ENCODE peak calls at places on chromosomes 7 and 10, in four cellular contexts. One of them, this sample, is unnamed.

GRCh38 chr10:49113741-49114141 is 1.6 kb downstream of the VSTM4 start:
- DNase-seq in K562: no peak
- DNase-seq in HepG2: no peak
- DNase-seq in H1: no peak
- DNase-seq in this sample: no peak

GRCh38 chr10:114281006-114281405 is 42.0 kb downstream of the VWA2 start:
- DNase-seq in K562: no peak
- DNase-seq in HepG2: no peak
- DNase-seq in H1: no peak
- DNase-seq in this sample: no peak

GRCh38 chr7:148397056-148397455 is 193.5 kb upstream of the C7orf33 start:
- DNase-seq in K562: no peak
- DNase-seq in HepG2: no peak
- DNase-seq in H1: no peak
- DNase-seq in this sample: no peak

GRCh38 chr10:124898493-124898892 is 43.4 kb upstream of the ZRANB1 start:
- DNase-seq in K562: no peak
- DNase-seq in HepG2: peak; percentile 30
- DNase-seq in H1: no peak
- DNase-seq in this sample: no peak

GRCh38 chr10:120799849-120800248 is 51.3 kb upstream of the WDR11 start:
- DNase-seq in K562: no peak
- DNase-seq in HepG2: no peak
- DNase-seq in H1: no peak
- DNase-seq in this sample: no peak

GRCh38 chr10:125079091-125079600 is 81.2 kb downstream of the CTBP2 start:
- DNase-seq in K562: no peak
- DNase-seq in HepG2: no peak
- DNase-seq in H1: no peak
- DNase-seq in this sample: no peak

GRCh38 chr7:52311886-52312285 is 723.5 kb upstream of the POM121L12 start:
- DNase-seq in K562: no peak
- DNase-seq in HepG2: no peak
- DNase-seq in H1: no peak
- DNase-seq in this sample: no peak

GRCh38 chr7:24135003-24135817 is 148.8 kb upstream of the NPY start:
- DNase-seq in K562: no peak
- DNase-seq in HepG2: no peak
- DNase-seq in H1: no peak
- DNase-seq in this sample: no peak

GRCh38 chr10:79392020-79392398 is 44.7 kb downstream of the PPIF start:
- DNase-seq in K562: no peak
- DNase-seq in HepG2: no peak
- DNase-seq in H1: no peak
- DNase-seq in this sample: no peak

GRCh38 chr10:49585387-49585786 is 24.7 kb upstream of the SLC18A3 start:
- DNase-seq in K562: no peak
- DNase-seq in HepG2: no peak
- DNase-seq in H1: no peak
- DNase-seq in this sample: no peak

GRCh38 chr10:115844592-115844991 is 428.4 kb downstream of the GFRA1 start:
- DNase-seq in K562: no peak
- DNase-seq in HepG2: no peak
- DNase-seq in H1: no peak
- DNase-seq in this sample: no peak

GRCh38 chr7:78225534-78225933 is 427.0 kb downstream of the PHTF2 start:
- DNase-seq in K562: no peak
- DNase-seq in HepG2: no peak
- DNase-seq in H1: no peak
- DNase-seq in this sample: no peak

GRCh38 chr7:151016942-151017341 is 7.4 kb downstream of the ATG9B start:
- DNase-seq in K562: no peak
- DNase-seq in HepG2: no peak
- DNase-seq in H1: no peak
- DNase-seq in this sample: no peak

GRCh38 chr10:126119591-126119990 is 223.2 kb downstream of the FANK1 start:
- DNase-seq in K562: no peak
- DNase-seq in HepG2: no peak
- DNase-seq in H1: no peak
- DNase-seq in this sample: no peak

GRCh38 chr7:91892099-91892788 is 11.7 kb upstream of the MTERF1 start:
- DNase-seq in K562: no peak
- DNase-seq in HepG2: no peak
- DNase-seq in H1: no peak
- DNase-seq in this sample: no peak

GRCh38 chr10:124755581-124755980 is 11.4 kb upstream of the FAM53B start:
- DNase-seq in K562: no peak
- DNase-seq in HepG2: no peak
- DNase-seq in H1: no peak
- DNase-seq in this sample: no peak

GRCh38 chr7:74417419-74417971 is 36.2 kb upstream of the GTF2IRD1 start:
- DNase-seq in K562: peak; percentile 83
- DNase-seq in HepG2: peak; percentile 56
- DNase-seq in H1: peak; percentile 44
- DNase-seq in this sample: peak; percentile 95

GRCh38 chr10:23826399-23826798 is 382.5 kb upstream of the KIAA1217 start:
- DNase-seq in K562: peak; percentile 5
- DNase-seq in HepG2: peak; percentile 13
- DNase-seq in H1: peak; percentile 3
- DNase-seq in this sample: peak; percentile 9

DNA sequence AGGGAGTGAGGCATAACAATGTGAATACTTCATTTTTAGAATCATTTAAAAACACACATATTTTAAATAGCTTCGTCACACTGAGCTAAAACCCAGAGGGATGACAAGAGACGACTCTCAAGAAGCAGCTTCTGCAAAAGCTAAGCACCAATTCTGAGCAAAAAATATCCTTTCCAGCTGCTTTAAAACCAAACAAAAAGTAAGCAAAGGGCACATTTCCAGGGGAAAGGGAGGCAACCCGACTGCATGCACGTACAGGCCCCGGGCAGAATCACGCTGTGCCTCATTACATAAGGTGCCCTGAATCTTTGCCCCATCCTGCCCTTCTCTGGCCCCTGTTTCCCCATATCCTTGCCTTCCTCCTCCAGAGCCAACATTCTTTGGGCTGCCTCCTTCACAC is 78.4 kb downstream of the DGKI start:
- DNase-seq in K562: no peak
- DNase-seq in HepG2: no peak
- DNase-seq in H1: no peak
- DNase-seq in this sample: no peak
- TF ChIP-seq PHF8 in K562: no peak
- TF ChIP-seq PHF8 in HepG2: no peak
- TF ChIP-seq PHF8 in H1: no peak
- TF ChIP-seq PHF8 in this sample: no peak

DNA sequence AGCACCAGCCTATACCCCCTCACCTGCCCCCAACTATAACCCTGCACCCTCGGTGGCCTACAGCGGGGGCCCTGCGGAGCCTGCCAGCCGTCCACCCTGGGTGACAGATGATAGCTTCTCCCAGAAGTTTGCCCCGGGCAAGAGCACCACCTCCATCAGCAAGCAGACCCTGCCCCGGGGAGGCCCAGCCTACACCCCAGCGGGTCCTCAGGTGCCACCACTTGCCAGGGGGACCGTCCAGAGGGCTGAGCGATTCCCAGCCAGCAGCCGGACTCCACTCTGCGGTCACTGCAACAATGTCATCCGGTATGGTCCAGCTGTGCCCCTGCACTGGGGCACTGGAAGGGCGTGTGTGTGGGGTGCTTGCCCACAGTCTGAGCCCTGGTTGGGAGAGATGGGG is 40.0 kb upstream of the BMPR1A start:
- DNase-seq in K562: no peak
- DNase-seq in HepG2: no peak
- DNase-seq in H1: no peak
- DNase-seq in this sample: no peak
- TF ChIP-seq PHF8 in K562: no peak
- TF ChIP-seq PHF8 in HepG2: no peak
- TF ChIP-seq PHF8 in H1: no peak
- TF ChIP-seq PHF8 in this sample: no peak

GRCh38 chr10:10942441-10942840 is 75.2 kb upstream of the CELF2 start:
- DNase-seq in K562: no peak
- DNase-seq in HepG2: no peak
- DNase-seq in H1: no peak
- DNase-seq in this sample: no peak
- TF ChIP-seq PHF8 in K562: no peak
- TF ChIP-seq PHF8 in HepG2: no peak
- TF ChIP-seq PHF8 in H1: no peak
- TF ChIP-seq PHF8 in this sample: no peak

GRCh38 chr7:140317597-140317996 is 80.7 kb downstream of the SLC37A3 start:
- DNase-seq in K562: peak; percentile 85
- DNase-seq in HepG2: no peak
- DNase-seq in H1: no peak
- DNase-seq in this sample: no peak

GRCh38 chr7:140312141-140312846 is 86.0 kb downstream of the SLC37A3 start:
- DNase-seq in K562: no peak
- DNase-seq in HepG2: no peak
- DNase-seq in H1: no peak
- DNase-seq in this sample: no peak

GRCh38 chr7:140316165-140316661 is 82.1 kb downstream of the SLC37A3 start:
- DNase-seq in K562: peak; percentile 43
- DNase-seq in HepG2: no peak
- DNase-seq in H1: no peak
- DNase-seq in this sample: peak; percentile 44

GRCh38 chr7:140315498-140316164 is 82.7 kb downstream of the SLC37A3 start:
- DNase-seq in K562: no peak
- DNase-seq in HepG2: no peak
- DNase-seq in H1: no peak
- DNase-seq in this sample: no peak

GRCh38 chr7:140314571-140315480 is 83.5 kb downstream of the SLC37A3 start:
- DNase-seq in K562: no peak
- DNase-seq in HepG2: no peak
- DNase-seq in H1: no peak
- DNase-seq in this sample: no peak
- TF ChIP-seq PHF8 in K562: no peak
- TF ChIP-seq PHF8 in HepG2: no peak
- TF ChIP-seq PHF8 in H1: no peak
- TF ChIP-seq PHF8 in this sample: no peak

DNA sequence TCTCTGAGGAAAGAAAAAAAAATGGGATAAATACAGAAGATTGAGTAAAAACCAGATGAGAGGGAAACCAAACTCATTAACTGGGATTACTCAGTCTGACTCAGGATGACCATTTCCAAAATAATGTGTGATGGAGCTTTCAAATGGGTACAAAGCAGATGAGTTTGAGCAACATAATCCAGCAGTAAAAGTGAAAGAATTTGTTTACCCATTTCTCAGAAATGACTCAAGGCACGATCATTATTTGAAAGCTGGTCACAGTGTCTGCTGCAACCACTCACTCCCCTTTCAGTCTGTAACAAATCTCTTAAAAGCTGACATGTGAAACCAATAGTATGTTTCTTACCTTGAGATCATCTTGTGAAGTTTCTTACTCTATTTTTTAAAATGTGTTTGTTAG is 104.7 kb upstream of the KLF14 start:
- DNase-seq in K562: no peak
- DNase-seq in HepG2: no peak
- DNase-seq in H1: no peak
- DNase-seq in this sample: peak; percentile 55
- TF ChIP-seq PHF8 in K562: no peak
- TF ChIP-seq PHF8 in HepG2: no peak
- TF ChIP-seq PHF8 in H1: no peak
- TF ChIP-seq PHF8 in this sample: no peak

GRCh38 chr10:62778125-62778524 is 26.4 kb upstream of the ADO start:
- DNase-seq in K562: no peak
- DNase-seq in HepG2: no peak
- DNase-seq in H1: no peak
- DNase-seq in this sample: no peak

DNA sequence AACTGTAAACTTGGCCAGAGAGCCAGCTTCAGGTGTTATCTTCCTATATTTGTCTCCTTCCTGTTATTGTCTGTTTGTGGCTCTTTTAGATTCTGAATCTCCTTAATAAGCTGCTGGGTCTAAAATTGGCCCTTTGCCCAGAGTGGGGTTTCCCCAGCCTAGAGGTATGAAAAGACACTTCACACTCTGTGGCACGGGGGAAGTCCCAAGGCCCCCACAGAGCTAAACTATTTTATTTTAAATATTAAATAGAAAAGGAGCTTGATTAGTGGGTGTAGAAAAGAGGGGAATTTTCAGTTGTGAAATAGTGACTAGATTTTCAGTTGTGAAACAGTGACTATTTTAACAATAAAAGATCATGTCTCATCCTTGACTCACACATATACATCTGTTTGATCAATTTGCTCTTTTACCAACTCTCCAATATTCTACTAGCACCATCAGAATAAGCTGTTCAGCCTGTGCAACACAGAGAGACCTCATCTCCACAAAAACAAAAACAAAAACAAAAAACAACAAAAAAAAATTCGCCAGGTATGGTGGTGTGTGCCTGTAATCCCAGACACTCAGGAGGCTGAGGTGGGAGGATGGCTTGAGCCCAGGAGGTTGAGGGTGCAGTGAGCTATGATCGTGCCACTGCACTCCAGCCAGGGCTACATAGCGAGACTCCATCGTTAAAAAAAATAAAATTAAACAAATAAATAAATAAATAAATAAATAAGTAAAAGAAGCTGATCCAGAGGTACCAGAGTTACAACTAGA is 24.9 kb upstream of the ADO start:
- DNase-seq in K562: no peak
- DNase-seq in HepG2: no peak
- DNase-seq in H1: no peak
- DNase-seq in this sample: no peak
- TF ChIP-seq PHF8 in K562: no peak
- TF ChIP-seq PHF8 in HepG2: no peak
- TF ChIP-seq PHF8 in H1: no peak
- TF ChIP-seq PHF8 in this sample: no peak

GRCh38 chr10:26647602-26648244 is 49.8 kb upstream of the PDSS1 start:
- DNase-seq in K562: no peak
- DNase-seq in HepG2: no peak
- DNase-seq in H1: no peak
- DNase-seq in this sample: no peak

GRCh38 chr10:26653004-26653403 is 44.5 kb upstream of the PDSS1 start:
- DNase-seq in K562: no peak
- DNase-seq in HepG2: no peak
- DNase-seq in H1: no peak
- DNase-seq in this sample: no peak

DNA sequence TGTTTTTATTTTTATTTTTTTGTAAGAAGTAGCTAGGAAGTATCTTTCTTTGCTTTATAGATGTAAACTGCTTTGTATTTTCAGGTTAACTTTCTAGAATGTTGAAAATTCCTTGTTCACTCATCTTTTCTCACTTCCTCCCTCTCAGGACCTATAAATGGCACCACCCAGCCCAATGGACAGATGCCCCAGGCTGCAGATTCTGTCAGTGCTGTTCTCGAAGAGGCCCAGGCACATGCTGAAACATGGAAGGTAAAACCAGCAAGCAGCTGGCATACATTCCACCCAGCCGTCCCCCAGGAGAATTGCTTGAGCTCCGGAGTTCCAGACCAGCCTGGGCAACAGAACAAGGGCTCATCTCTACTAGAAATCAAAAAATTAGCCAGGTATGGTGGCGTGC is 47.1 kb upstream of the PDSS1 start:
- DNase-seq in K562: no peak
- DNase-seq in HepG2: no peak
- DNase-seq in H1: no peak
- DNase-seq in this sample: no peak
- TF ChIP-seq PHF8 in K562: no peak
- TF ChIP-seq PHF8 in HepG2: no peak
- TF ChIP-seq PHF8 in H1: no peak
- TF ChIP-seq PHF8 in this sample: no peak

This sample was measured in A549.